ENCODE peak calls at places on chromosomes 5 and 9, in eight cellular contexts. M is mesenchymal stem cell; S is IMR-90; I is ovary; H is adrenal gland; Y is CD8-positive, alpha-beta T cell; W is trophoblast cell; B is OCI-LY7. A is an unnamed sample.
A peak's percentile ranks its signal among the peaks of the same experiment; 100 is the strongest.

GRCh38 chr5:134247411-134247810 is 21.5 kb upstream of the PPP2CA start:
- DNase-seq in M (peak; percentile 89), S (peak; percentile 96), I (no peak), H (no peak), Y (no peak), W (peak; percentile 82), B (no peak), A (no peak)

GRCh38 chr5:107425541-107426031 is 245.2 kb downstream of the EFNA5 start:
- DNase-seq in M (peak; percentile 70), S (peak; percentile 80), I (no peak), H (no peak), Y (no peak), W (no peak), B (no peak), A (no peak)

GRCh38 chr5:5617024-5617423 is 194.5 kb downstream of the ICE1 start:
- DNase-seq in M (no peak), S (no peak), I (no peak), H (no peak), Y (no peak), W (no peak), B (no peak), A (no peak)

GRCh38 chr9:127805620-127806019 is 2.9 kb downstream of the FPGS start:
- DNase-seq in M (no peak), S (no peak), I (peak; percentile 56), H (no peak), Y (no peak), W (no peak), B (peak; percentile 65), A (no peak)

GRCh38 chr5:159838551-159839222 is 77.6 kb upstream of the ADRA1B start:
- DNase-seq in M (no peak), S (no peak), I (no peak), H (no peak), Y (no peak), W (no peak), B (no peak), A (no peak)

GRCh38 chr5:177982072-177982727 is 13.8 kb downstream of the PROP1 start:
- DNase-seq in M (no peak), S (no peak), I (no peak), H (peak; percentile 37), Y (no peak), W (no peak), B (peak; percentile 65), A (peak; percentile 7)

GRCh38 chr5:34511915-34512314 is 144.2 kb upstream of the RAI14 start:
- DNase-seq in M (peak; percentile 42), S (no peak), I (peak; percentile 63), H (no peak), Y (no peak), W (no peak), B (no peak), A (no peak)

GRCh38 chr9:120393386-120394057 is 186.4 kb downstream of the CDK5RAP2 start:
- DNase-seq in M (peak; percentile 40), S (peak; percentile 49), I (no peak), H (peak; percentile 45), Y (no peak), W (no peak), B (no peak), A (no peak)

GRCh38 chr9:128723352-128723865 is 518 bp downstream of the ZDHHC12 start:
- DNase-seq in M (peak; percentile 10), S (no peak), I (peak; percentile 49), H (peak; percentile 58), Y (no peak), W (no peak), B (no peak), A (no peak)

GRCh38 chr5:454936-455335 is 12.0 kb downstream of the EXOC3 start:
- DNase-seq in M (no peak), S (no peak), I (no peak), H (peak; percentile 38), Y (no peak), W (no peak), B (no peak), A (no peak)

GRCh38 chr5:133240425-133241091 is 188.7 kb downstream of the HSPA4 start:
- DNase-seq in M (peak; percentile 97), S (peak; percentile 99), I (no peak), H (peak; percentile 93), Y (no peak), W (peak; percentile 82), B (no peak), A (no peak)

GRCh38 chr9:128702949-128703615 is 779 bp downstream of the PKN3 start:
- DNase-seq in M (peak; percentile 33), S (no peak), I (no peak), H (no peak), Y (no peak), W (no peak), B (no peak), A (no peak)

GRCh38 chr9:20437466-20437865 is 184.8 kb downstream of the MLLT3 start:
- DNase-seq in M (peak; percentile 3), S (peak; percentile 58), I (no peak), H (no peak), Y (no peak), W (no peak), B (no peak), A (no peak)

GRCh38 chr5:124729687-124730359 is 16.6 kb downstream of the ZNF608 start:
- DNase-seq in M (no peak), S (no peak), I (no peak), H (no peak), Y (no peak), W (no peak), B (no peak), A (no peak)

GRCh38 chr5:124602925-124603650 is 143.4 kb downstream of the ZNF608 start:
- DNase-seq in M (no peak), S (no peak), I (no peak), H (no peak), Y (no peak), W (no peak), B (no peak), A (no peak)

GRCh38 chr5:134566181-134566740 is 40.8 kb downstream of the JADE2 start:
- DNase-seq in M (no peak), S (no peak), I (no peak), H (no peak), Y (no peak), W (no peak), B (no peak), A (no peak)

GRCh38 chr5:122915717-122916399 is 70.4 kb downstream of the SNX24 start:
- DNase-seq in M (peak; percentile 45), S (no peak), I (no peak), H (no peak), Y (no peak), W (no peak), B (no peak), A (no peak)

GRCh38 chr5:81898403-81898802 is 73.4 kb upstream of the ATG10 start:
- DNase-seq in M (no peak), S (no peak), I (no peak), H (no peak), Y (no peak), W (no peak), B (no peak), A (no peak)

GRCh38 chr5:81904166-81904565 is 67.7 kb upstream of the ATG10 start:
- DNase-seq in M (no peak), S (no peak), I (no peak), H (no peak), Y (no peak), W (no peak), B (no peak), A (no peak)

GRCh38 chr5:81899123-81899522 is 72.7 kb upstream of the ATG10 start:
- DNase-seq in M (no peak), S (no peak), I (no peak), H (no peak), Y (no peak), W (no peak), B (no peak), A (no peak)

GRCh38 chr5:81904861-81905260 is 67.0 kb upstream of the ATG10 start:
- DNase-seq in M (no peak), S (peak; percentile 56), I (no peak), H (no peak), Y (no peak), W (peak; percentile 50), B (no peak), A (no peak)

GRCh38 chr5:81901539-81901938 is 70.3 kb upstream of the ATG10 start:
- DNase-seq in M (no peak), S (no peak), I (no peak), H (no peak), Y (no peak), W (no peak), B (no peak), A (no peak)
- H3K27ac ChIP-seq in M (no peak overlapping the region), S (no peak overlapping the region), I (no peak overlapping the region), H (no peak overlapping the region), Y (no peak overlapping the region), W (no peak overlapping the region), B (no peak overlapping the region), A (no peak overlapping the region)

DNA sequence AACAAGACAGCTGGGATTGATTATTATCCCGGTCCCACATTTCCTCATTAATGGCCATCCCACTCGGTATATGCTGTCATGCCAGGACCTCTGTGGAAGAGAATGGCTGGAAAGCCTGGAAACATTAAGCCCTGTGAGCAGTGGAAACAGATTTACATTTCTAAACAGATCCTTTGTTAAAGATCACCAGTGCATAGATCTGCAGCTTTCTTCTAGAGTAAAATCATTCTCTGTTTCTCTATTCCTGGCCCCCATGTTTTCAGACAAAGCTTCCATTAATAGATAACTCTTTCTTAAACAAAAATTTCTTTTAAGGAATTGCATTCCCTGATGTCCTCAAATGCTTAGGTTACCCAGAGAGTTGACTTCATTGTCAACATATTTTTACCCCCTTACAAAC is 152.2 kb downstream of the CAVIN4 start:
- DNase-seq in M (no peak), S (no peak), I (no peak), H (no peak), Y (no peak), W (no peak), B (no peak), A (no peak)
- H3K27ac ChIP-seq in M (no peak overlapping the region), S (no peak overlapping the region), I (no peak overlapping the region), H (no peak overlapping the region), Y (no peak overlapping the region), W (no peak overlapping the region), B (no peak overlapping the region), A (no peak overlapping the region)

DNA sequence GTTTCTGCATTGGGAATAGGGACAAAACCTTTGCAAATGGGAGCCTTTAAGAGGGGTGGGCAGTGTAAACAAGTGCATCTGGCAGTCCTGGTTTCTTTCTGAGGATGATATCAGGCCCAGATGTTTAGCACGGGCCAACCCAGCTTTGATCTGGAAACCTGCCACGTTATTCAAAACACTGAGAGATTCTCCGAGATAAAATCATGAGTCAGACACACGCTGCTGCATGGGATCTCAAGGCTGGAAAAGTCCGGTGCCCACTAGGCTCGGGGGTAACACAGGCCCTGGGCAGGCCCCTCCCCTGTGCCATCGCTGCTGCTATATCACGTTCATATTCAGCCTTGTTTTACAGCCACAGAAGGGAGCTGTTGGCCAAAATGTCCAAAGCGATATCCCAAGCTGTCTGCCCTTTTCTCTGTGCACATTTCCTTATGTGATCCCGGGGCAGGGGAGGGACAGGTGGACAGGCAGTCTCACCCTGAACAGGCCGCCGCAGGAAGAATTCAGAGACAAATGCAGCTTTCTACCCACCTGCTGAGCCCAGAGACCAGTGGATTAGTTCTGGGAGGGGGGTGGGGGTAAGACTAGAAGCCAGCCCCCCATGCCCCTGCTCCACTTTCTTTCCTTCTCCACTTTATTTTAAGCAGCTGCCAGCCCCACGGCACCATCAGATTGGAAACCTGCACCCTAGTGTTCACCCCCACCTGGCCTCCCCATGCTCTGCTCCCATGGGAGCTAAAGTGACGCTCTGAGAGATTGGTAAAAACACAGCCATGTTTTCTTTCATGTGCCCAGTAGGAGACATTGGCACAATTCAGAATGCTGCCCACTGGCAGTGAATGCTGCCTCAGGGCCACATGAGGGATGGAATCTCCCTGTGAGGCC is 63.1 kb downstream of the TMOD1 start:
- DNase-seq in M (peak; percentile 65), S (peak; percentile 78), I (peak; percentile 49), H (peak; percentile 96), Y (no peak), W (no peak), B (no peak), A (no peak)
- H3K27ac ChIP-seq in M (no peak overlapping the region), S (no peak overlapping the region), I (peak overlapping the region; percentile 59), H (peak overlapping the region; percentile 76), Y (no peak overlapping the region), W (no peak overlapping the region), B (no peak overlapping the region), A (no peak overlapping the region)

GRCh38 chr9:89020754-89021153 is 29.5 kb downstream of the S1PR3 start:
- DNase-seq in M (no peak), S (no peak), I (no peak), H (peak; percentile 71), Y (no peak), W (no peak), B (no peak), A (no peak)
- H3K27ac ChIP-seq in M (no peak overlapping the region), S (no peak overlapping the region), I (peak overlapping the region; percentile 45), H (peak overlapping the region; percentile 92), Y (no peak overlapping the region), W (no peak overlapping the region), B (no peak overlapping the region), A (no peak overlapping the region)